ENCODE peak calls at places on chromosomes 16 and 17, in seven cellular contexts. K, L, J, S, X, G and F are unnamed samples.
A peak's percentile ranks its signal among the peaks of the same experiment; 100 is the strongest.

GRCh38 chr17:40378966-40379365 is 14.4 kb upstream of the GJD3 start:
- DNase-seq in G (no peak), K (no peak), S (no peak), L (no peak), J (no peak), X (no peak), F (no peak)

GRCh38 chr17:54172654-54173316 is 350.1 kb downstream of the KIF2B start:
- DNase-seq in X (peak; percentile 30), J (no peak), G (no peak), K (no peak), S (peak; percentile 66), L (no peak), F (no peak)

GRCh38 chr17:74474043-74474792 is 7.8 kb downstream of the CD300A start:
- DNase-seq in J (no peak), G (no peak), X (no peak), K (no peak), S (no peak), L (no peak), F (no peak)

GRCh38 chr17:80034977-80035686 is 540 bp downstream of the TBC1D16 start:
- DNase-seq in L (peak; percentile 50), J (no peak), X (peak; percentile 44), G (no peak), S (no peak), K (no peak), F (peak; percentile 38)

GRCh38 chr17:8163978-8164814 is 1.4 kb upstream of the VAMP2 start:
- DNase-seq in J (peak; percentile 13), K (peak; percentile 92), S (peak; percentile 51), L (peak; percentile 61), X (peak; percentile 34), G (no peak), F (peak; percentile 29)

GRCh38 chr17:58120195-58120822 is 27.9 kb upstream of the OR4D1 start:
- DNase-seq in K (no peak), L (peak; percentile 37), X (peak; percentile 90), G (peak; percentile 26), S (no peak), J (no peak), F (no peak)

GRCh38 chr16:11601425-11601824 is 14.7 kb upstream of the LITAF start:
- DNase-seq in G (no peak), J (no peak), S (no peak), L (no peak), K (no peak), X (no peak), F (no peak)

GRCh38 chr17:68198931-68199836 is 48.7 kb upstream of the AMZ2 start:
- DNase-seq in J (no peak), X (peak; percentile 23), S (no peak), K (no peak), L (peak; percentile 47), G (no peak), F (peak; percentile 41)

GRCh38 chr17:50944054-50944901 is 78.1 kb upstream of the TOB1 start:
- DNase-seq in S (no peak), L (peak; percentile 70), K (peak; percentile 88), X (peak; percentile 91), J (peak; percentile 77), G (no peak), F (peak; percentile 56)

GRCh38 chr17:16593356-16594102 is 24.5 kb upstream of the ZNF287 start:
- DNase-seq in K (no peak), J (no peak), S (no peak), G (no peak), X (no peak), L (no peak), F (no peak)

GRCh38 chr17:50471009-50471905 is 2.6 kb upstream of the CHAD start:
- DNase-seq in G (no peak), K (peak; percentile 43), S (no peak), J (no peak), X (no peak), L (no peak), F (no peak)

GRCh38 chr17:5486206-5487124 is at the start of gene MIS12:
- DNase-seq in X (peak; percentile 98), K (peak; percentile 100), S (peak; percentile 99), L (peak; percentile 95), J (peak; percentile 97), G (peak; percentile 97), F (peak; percentile 90)